ENCODE peak calls at places on chromosomes 12 and 14, in nine cellular contexts. M is NT2/D1, V is small intestine, O is A549, W is gastrocnemius medialis, K is SJSA1, P is BE2C, A is breast epithelium, E is mucosa of descending colon. L is an unnamed sample.

GRCh38 chr14:76761198-76761848 is at the start of gene VASH1:
- DNase-seq in O (peak; percentile 83), A (peak; percentile 17), W (no peak), M (no peak), V (peak; percentile 38), P (peak; percentile 77), E (peak; percentile 69), K (peak; percentile 66), L (peak; percentile 82)

GRCh38 chr14:25122188-25122587 is 72.2 kb upstream of the STXBP6 start:
- DNase-seq in E (no peak), M (no peak), P (no peak), K (no peak), O (no peak), W (no peak), A (no peak), V (no peak), L (no peak)

GRCh38 chr14:60732840-60733483 is 1.6 kb upstream of the MNAT1 start:
- DNase-seq in A (no peak), O (no peak), K (no peak), P (no peak), W (no peak), V (no peak), E (no peak), M (no peak), L (no peak)

GRCh38 chr14:53183611-53184010 is 30.5 kb upstream of the DDHD1 start:
- DNase-seq in E (no peak), P (no peak), O (no peak), W (no peak), V (no peak), M (no peak), K (no peak), A (no peak), L (no peak)

GRCh38 chr14:85625925-85626585 is 96.1 kb downstream of the FLRT2 start:
- DNase-seq in E (no peak), V (no peak), M (no peak), W (peak; percentile 68), O (no peak), K (no peak), A (no peak), P (no peak), L (no peak)

GRCh38 chr12:82857276-82857675 is 170.6 kb downstream of the TMTC2 start:
- DNase-seq in M (no peak), A (no peak), P (no peak), V (no peak), W (no peak), E (no peak), O (no peak), K (no peak), L (no peak)

GRCh38 chr14:34059925-34060746 is 109.3 kb upstream of the EGLN3 start:
- DNase-seq in E (peak; percentile 89), O (peak; percentile 73), P (peak; percentile 82), W (peak; percentile 86), M (peak; percentile 35), A (peak; percentile 52), K (peak; percentile 78), V (peak; percentile 87), L (peak; percentile 72)

GRCh38 chr14:67814826-67815225 is 1.6 kb downstream of the ZFYVE26 start:
- DNase-seq in V (no peak), P (no peak), O (no peak), W (no peak), K (no peak), E (no peak), A (no peak), M (no peak), L (no peak)

GRCh38 chr14:37588667-37588955 is 6.4 kb downstream of the FOXA1 start:
- DNase-seq in K (no peak), O (no peak), V (no peak), P (no peak), E (no peak), W (no peak), M (no peak), A (no peak), L (no peak)

DNA sequence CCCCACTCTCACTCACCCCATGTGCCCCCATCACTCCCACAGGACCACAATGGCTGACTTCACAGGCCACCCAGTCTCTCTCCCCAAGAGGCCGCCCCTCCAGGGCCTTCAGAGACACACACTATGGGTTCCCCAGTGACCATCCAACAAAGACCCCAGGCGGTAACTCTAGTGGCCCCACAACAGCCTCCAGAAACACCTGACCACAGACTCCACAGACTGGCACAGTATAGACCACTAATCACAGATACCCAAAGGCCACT is 3.0 kb downstream of the ZNF605 start:
- DNase-seq in A (no peak), O (no peak), V (no peak), W (no peak), M (no peak), P (no peak), K (no peak), E (no peak), L (no peak)
- H3K9me3 ChIP-seq in A (peaks cover 48% of the 10 kb centered on the region), O (peaks cover 75% of the 10 kb centered on the region), V (peaks cover 4% of the 10 kb centered on the region), W (peaks cover 3% of the 10 kb centered on the region), M (peaks cover 27% of the 10 kb centered on the region), P (peaks cover 8% of the 10 kb centered on the region), K (peaks cover 56% of the 10 kb centered on the region), E (peaks cover 60% of the 10 kb centered on the region), L (peaks cover 60% of the 10 kb centered on the region)

DNA sequence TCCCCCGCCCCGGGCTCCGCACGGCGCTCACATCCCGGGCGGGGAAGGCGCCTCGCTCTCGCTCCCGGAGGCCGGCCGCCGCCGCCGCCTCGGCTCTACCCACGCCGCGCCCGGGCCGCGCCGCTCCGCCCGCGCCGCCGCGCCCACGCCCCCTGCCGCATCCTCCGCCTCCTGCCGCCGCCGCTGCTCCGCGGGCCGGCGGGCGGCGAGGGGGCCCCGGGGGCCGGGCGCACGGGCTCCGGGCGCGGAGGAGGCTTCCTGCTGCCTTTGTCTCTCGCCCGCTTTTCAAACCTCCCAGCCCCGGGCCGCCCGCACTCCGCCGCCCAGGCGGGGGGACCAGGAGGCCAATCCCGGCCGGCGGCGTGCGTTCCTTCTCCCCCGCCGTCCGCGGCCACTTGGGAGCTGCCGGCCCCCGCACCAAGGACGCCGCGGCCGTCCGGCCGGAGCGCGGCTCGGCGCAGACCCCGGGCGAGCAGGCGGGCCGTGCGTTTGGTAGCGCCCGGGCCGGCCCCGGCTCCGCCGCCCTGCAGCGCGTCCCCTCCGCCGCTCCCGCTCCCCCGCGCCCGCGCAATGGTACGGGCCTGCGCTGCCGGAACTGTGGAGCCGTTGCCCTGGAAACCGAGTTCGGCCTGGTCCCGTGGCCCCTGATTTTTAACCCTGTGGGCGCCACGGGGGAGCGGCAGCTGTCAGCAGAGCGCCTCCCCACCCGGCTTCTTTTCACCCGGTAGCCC is at the start of gene FBXL14:
- DNase-seq in O (peak; percentile 76), W (peak; percentile 83), M (peak; percentile 99), K (peak; percentile 90), A (peak; percentile 60), E (peak; percentile 94), P (peak; percentile 96), V (peak; percentile 83), L (peak; percentile 87)
- H3K4me3 ChIP-seq in O (peak within 1 kb of the TSS; percentile 68), W (peak within 1 kb of the TSS; percentile 90), M (peak within 1 kb of the TSS; percentile 83), K (peak within 1 kb of the TSS; percentile 99), A (peak within 1 kb of the TSS; percentile 77), E (peak within 1 kb of the TSS; percentile 45), P (peak within 1 kb of the TSS; percentile 82), V (peak within 1 kb of the TSS; percentile 76), L (peak within 1 kb of the TSS; percentile 84)

DNA sequence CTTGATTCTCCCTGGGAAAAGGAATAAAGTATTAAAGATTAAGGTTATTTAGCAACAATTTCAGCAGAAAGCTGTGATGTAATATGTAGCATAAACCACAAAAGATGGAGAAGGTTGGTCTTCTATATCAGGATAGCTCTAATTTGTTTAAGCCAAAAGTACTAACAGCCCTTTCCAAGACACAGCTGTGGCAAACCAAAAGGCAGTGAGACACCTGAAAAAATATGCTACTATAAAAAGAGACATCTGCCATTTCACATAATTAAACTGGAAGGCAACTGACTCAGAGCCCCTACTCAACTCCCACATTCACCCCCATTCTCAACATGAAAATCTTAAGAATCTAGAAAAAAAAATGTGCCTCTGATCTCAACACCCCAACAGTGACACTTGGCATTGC is 390.2 kb upstream of the PRICKLE1 start:
- DNase-seq in M (no peak), A (no peak), P (no peak), W (no peak), K (no peak), O (no peak), E (no peak), V (no peak), L (no peak)
- H3K9me3 ChIP-seq in M (no peaks in the 10 kb centered on the region), A (no peaks in the 10 kb centered on the region), P (no peaks in the 10 kb centered on the region), W (no peaks in the 10 kb centered on the region), K (no peaks in the 10 kb centered on the region), O (no peaks in the 10 kb centered on the region), E (peaks cover 9% of the 10 kb centered on the region), V (no peaks in the 10 kb centered on the region), L (no peaks in the 10 kb centered on the region)

GRCh38 chr14:61751475-61751989 is 10.7 kb upstream of the SNAPC1 start:
- DNase-seq in K (no peak), M (no peak), W (no peak), P (no peak), V (no peak), E (no peak), O (no peak), A (no peak), L (no peak)
- H3K4me3 ChIP-seq in K (no peak overlapping the region), M (peak overlapping the region; percentile 26), W (peak overlapping the region; percentile 73), P (peak overlapping the region; percentile 57), V (peak overlapping the region; percentile 62), E (no peak overlapping the region), O (peak overlapping the region; percentile 38), A (peak overlapping the region; percentile 69), L (peak overlapping the region; percentile 60)

L was measured in tibial artery.